ENCODE peak calls at places on chromosomes 2 and 18, in eight cellular contexts. One of them, this sample, is unnamed.

GRCh38 chr18:905948-906415 is 1.3 kb downstream of the ADCYAP1 start:
- DNase-seq in activated CD4-positive, alpha-beta T cell treated with anti-CD3 and anti-CD28 coated beads for 4 hours: no peak
- DNase-seq in stimulated activated CD4-positive, alpha-beta T cell treated with anti-CD3 and anti-CD28 coated beads, Interleukin-15, amount 100 ng/mL, for 1 hour: no peak
- DNase-seq in activated gamma-delta T cell treated with anti-CD3 and anti-CD28 coated beads, Interleukin-2, amount 50 U/mL, for 16 hours: no peak
- DNase-seq in 8988T: peak
- DNase-seq in dorsolateral prefrontal cortex: no peak
- DNase-seq in left cardiac atrium: no peak
- DNase-seq in effector memory CD8-positive, alpha-beta T cell: no peak
- DNase-seq in this sample: no peak

GRCh38 chr18:37457754-37458153 is 107.8 kb downstream of the CELF4 start:
- DNase-seq in dorsolateral prefrontal cortex: no peak
- DNase-seq in activated gamma-delta T cell treated with anti-CD3 and anti-CD28 coated beads, Interleukin-2, amount 50 U/mL, for 16 hours: no peak
- DNase-seq in activated CD4-positive, alpha-beta T cell treated with anti-CD3 and anti-CD28 coated beads for 4 hours: no peak
- DNase-seq in 8988T: no peak
- DNase-seq in stimulated activated CD4-positive, alpha-beta T cell treated with anti-CD3 and anti-CD28 coated beads, Interleukin-15, amount 100 ng/mL, for 1 hour: no peak
- DNase-seq in left cardiac atrium: no peak
- DNase-seq in effector memory CD8-positive, alpha-beta T cell: no peak
- DNase-seq in this sample: no peak

GRCh38 chr2:190947711-190948251 is 66.2 kb downstream of the STAT1 start:
- DNase-seq in effector memory CD8-positive, alpha-beta T cell: no peak
- DNase-seq in dorsolateral prefrontal cortex: no peak
- DNase-seq in 8988T: no peak
- DNase-seq in stimulated activated CD4-positive, alpha-beta T cell treated with anti-CD3 and anti-CD28 coated beads, Interleukin-15, amount 100 ng/mL, for 1 hour: no peak
- DNase-seq in activated CD4-positive, alpha-beta T cell treated with anti-CD3 and anti-CD28 coated beads for 4 hours: no peak
- DNase-seq in activated gamma-delta T cell treated with anti-CD3 and anti-CD28 coated beads, Interleukin-2, amount 50 U/mL, for 16 hours: no peak
- DNase-seq in left cardiac atrium: no peak
- DNase-seq in this sample: no peak

GRCh38 chr2:1603059-1603458 is 141.3 kb downstream of the PXDN start:
- DNase-seq in stimulated activated CD4-positive, alpha-beta T cell treated with anti-CD3 and anti-CD28 coated beads, Interleukin-15, amount 100 ng/mL, for 1 hour: no peak
- DNase-seq in activated gamma-delta T cell treated with anti-CD3 and anti-CD28 coated beads, Interleukin-2, amount 50 U/mL, for 16 hours: no peak
- DNase-seq in activated CD4-positive, alpha-beta T cell treated with anti-CD3 and anti-CD28 coated beads for 4 hours: no peak
- DNase-seq in effector memory CD8-positive, alpha-beta T cell: no peak
- DNase-seq in 8988T: no peak
- DNase-seq in dorsolateral prefrontal cortex: no peak
- DNase-seq in left cardiac atrium: peak
- DNase-seq in this sample: no peak

GRCh38 chr2:28527196-28527595 is 31.3 kb downstream of the PLB1 start:
- DNase-seq in dorsolateral prefrontal cortex: no peak
- DNase-seq in 8988T: no peak
- DNase-seq in left cardiac atrium: no peak
- DNase-seq in activated gamma-delta T cell treated with anti-CD3 and anti-CD28 coated beads, Interleukin-2, amount 50 U/mL, for 16 hours: no peak
- DNase-seq in effector memory CD8-positive, alpha-beta T cell: no peak
- DNase-seq in activated CD4-positive, alpha-beta T cell treated with anti-CD3 and anti-CD28 coated beads for 4 hours: no peak
- DNase-seq in stimulated activated CD4-positive, alpha-beta T cell treated with anti-CD3 and anti-CD28 coated beads, Interleukin-15, amount 100 ng/mL, for 1 hour: no peak
- DNase-seq in this sample: no peak

GRCh38 chr2:86632672-86633071 is 9.0 kb upstream of the RNF103 start:
- DNase-seq in stimulated activated CD4-positive, alpha-beta T cell treated with anti-CD3 and anti-CD28 coated beads, Interleukin-15, amount 100 ng/mL, for 1 hour: no peak
- DNase-seq in effector memory CD8-positive, alpha-beta T cell: no peak
- DNase-seq in 8988T: no peak
- DNase-seq in dorsolateral prefrontal cortex: no peak
- DNase-seq in activated gamma-delta T cell treated with anti-CD3 and anti-CD28 coated beads, Interleukin-2, amount 50 U/mL, for 16 hours: no peak
- DNase-seq in activated CD4-positive, alpha-beta T cell treated with anti-CD3 and anti-CD28 coated beads for 4 hours: no peak
- DNase-seq in left cardiac atrium: no peak
- DNase-seq in this sample: no peak

GRCh38 chr2:154556146-154556545 is 142.3 kb upstream of the KCNJ3 start:
- DNase-seq in dorsolateral prefrontal cortex: no peak
- DNase-seq in stimulated activated CD4-positive, alpha-beta T cell treated with anti-CD3 and anti-CD28 coated beads, Interleukin-15, amount 100 ng/mL, for 1 hour: no peak
- DNase-seq in activated CD4-positive, alpha-beta T cell treated with anti-CD3 and anti-CD28 coated beads for 4 hours: no peak
- DNase-seq in activated gamma-delta T cell treated with anti-CD3 and anti-CD28 coated beads, Interleukin-2, amount 50 U/mL, for 16 hours: no peak
- DNase-seq in 8988T: no peak
- DNase-seq in left cardiac atrium: no peak
- DNase-seq in effector memory CD8-positive, alpha-beta T cell: no peak
- DNase-seq in this sample: no peak

GRCh38 chr2:73020306-73020656 is 51.2 kb downstream of the SFXN5 start:
- DNase-seq in activated CD4-positive, alpha-beta T cell treated with anti-CD3 and anti-CD28 coated beads for 4 hours: no peak
- DNase-seq in stimulated activated CD4-positive, alpha-beta T cell treated with anti-CD3 and anti-CD28 coated beads, Interleukin-15, amount 100 ng/mL, for 1 hour: no peak
- DNase-seq in effector memory CD8-positive, alpha-beta T cell: no peak
- DNase-seq in left cardiac atrium: no peak
- DNase-seq in dorsolateral prefrontal cortex: no peak
- DNase-seq in 8988T: no peak
- DNase-seq in activated gamma-delta T cell treated with anti-CD3 and anti-CD28 coated beads, Interleukin-2, amount 50 U/mL, for 16 hours: no peak
- DNase-seq in this sample: no peak

GRCh38 chr2:239283288-239283945 is 117.4 kb downstream of the HDAC4 start:
- DNase-seq in stimulated activated CD4-positive, alpha-beta T cell treated with anti-CD3 and anti-CD28 coated beads, Interleukin-15, amount 100 ng/mL, for 1 hour: no peak
- DNase-seq in 8988T: no peak
- DNase-seq in activated gamma-delta T cell treated with anti-CD3 and anti-CD28 coated beads, Interleukin-2, amount 50 U/mL, for 16 hours: no peak
- DNase-seq in dorsolateral prefrontal cortex: peak
- DNase-seq in activated CD4-positive, alpha-beta T cell treated with anti-CD3 and anti-CD28 coated beads for 4 hours: no peak
- DNase-seq in left cardiac atrium: peak
- DNase-seq in effector memory CD8-positive, alpha-beta T cell: no peak
- DNase-seq in this sample: no peak